ENCODE peak calls at places on chromosomes 16 and 17, in five cellular contexts. X is H9, B is neuronal stem cell, D is H1, M is IMR-90. W is an unnamed sample.

GRCh38 chr17:78131172-78132085 is 858 bp downstream of the TMC8 start:
- DNase-seq in B (no peak), X (no peak), M (no peak), D (no peak), W (no peak)

GRCh38 chr16:1075546-1075945 is 3.0 kb downstream of the SSTR5 start:
- DNase-seq in B (no peak), M (no peak), X (no peak), D (no peak), W (no peak)

GRCh38 chr16:46884513-46885293 is 541 bp downstream of the GPT2 start:
- DNase-seq in M (peak), B (peak), D (no peak), X (no peak), W (peak)

GRCh38 chr17:51500454-51500853 is 240.1 kb downstream of the UTP18 start:
- DNase-seq in D (no peak), X (no peak), B (no peak), M (no peak), W (no peak)

GRCh38 chr16:71526111-71526998 is at the start of gene CHST4:
- DNase-seq in X (peak), B (peak), D (peak), M (peak), W (peak)

GRCh38 chr16:12609937-12610699 is 193.6 kb downstream of the CPPED1 start:
- DNase-seq in D (no peak), M (no peak), X (peak), B (no peak), W (peak)

GRCh38 chr16:89066746-89067145 is 26.9 kb upstream of the ACSF3 start:
- DNase-seq in D (no peak), B (no peak), M (no peak), X (no peak), W (no peak)

GRCh38 chr17:78979780-78980623 is at the start of gene LGALS3BP:
- DNase-seq in X (peak), D (no peak), B (peak), M (peak), W (peak)

GRCh38 chr17:47844814-47845453 is 3.9 kb upstream of the SCRN2 start:
- DNase-seq in X (no peak), B (no peak), D (no peak), M (peak), W (no peak)

GRCh38 chr17:46002311-46002972 is 3.4 kb downstream of the STH start:
- DNase-seq in M (peak), B (peak), X (peak), D (peak), W (peak)

GRCh38 chr17:78390241-78391050 is 12.0 kb downstream of the PGS1 start:
- DNase-seq in M (peak), D (no peak), B (no peak), X (peak), W (no peak)

GRCh38 chr17:68390888-68391545 is 66.3 kb downstream of the WIPI1 start:
- DNase-seq in M (peak), X (no peak), D (no peak), B (no peak), W (no peak)

GRCh38 chr16:65274576-65274975 is 152.7 kb upstream of the CDH11 start:
- DNase-seq in X (no peak), D (no peak), B (no peak), M (no peak), W (no peak)

GRCh38 chr17:16915752-16916556 is 56.0 kb downstream of the TNFRSF13B start:
- DNase-seq in B (no peak), X (peak), M (peak), D (peak), W (peak)

GRCh38 chr16:65406076-65406475 is 284.2 kb upstream of the CDH11 start:
- DNase-seq in X (no peak), B (no peak), D (no peak), M (no peak), W (no peak)

GRCh38 chr16:4386452-4386813 is 14.8 kb downstream of the VASN start:
- DNase-seq in X (no peak), B (no peak), D (no peak), M (no peak), W (peak)

GRCh38 chr17:80195141-80195540 is 25.0 kb downstream of the SGSH start:
- DNase-seq in B (no peak), M (no peak), D (no peak), X (no peak), W (no peak)

GRCh38 chr17:73645050-73645871 is 1.0 kb upstream of the SDK2 start:
- DNase-seq in B (peak), M (no peak), D (no peak), X (peak), W (peak)
- H3K4ac ChIP-seq in B (no peak), M (no peak), D (no peak), X (no peak), W (no peak)

GRCh38 chr16:68778551-68779231 is 41.6 kb downstream of the CDH1 start:
- DNase-seq in D (no peak), B (no peak), X (peak), M (no peak), W (peak)
- H3K4ac ChIP-seq in D (no peak), B (no peak), X (no peak), M (no peak), W (no peak)

GRCh38 chr17:34980681-34981537 is 597 bp downstream of the LIG3 start:
- DNase-seq in D (no peak), B (peak), X (peak), M (peak), W (peak)
- H3K4ac ChIP-seq in D (no peak), B (no peak), X (peak), M (peak), W (peak)

GRCh38 chr17:81961087-81961514 is at the start of gene NOTUM:
- DNase-seq in X (no peak), D (no peak), B (no peak), M (peak), W (peak)

GRCh38 chr17:81962499-81963441 is 1.8 kb upstream of the NOTUM start:
- DNase-seq in D (no peak), M (no peak), X (no peak), B (no peak), W (no peak)

GRCh38 chr17:81959362-81960129 is 1.4 kb downstream of the NOTUM start:
- DNase-seq in M (peak), B (no peak), D (no peak), X (peak), W (no peak)

GRCh38 chr17:81960130-81960958 is 643 bp downstream of the NOTUM start:
- DNase-seq in B (no peak), X (peak), D (no peak), M (no peak), W (no peak)

DNA sequence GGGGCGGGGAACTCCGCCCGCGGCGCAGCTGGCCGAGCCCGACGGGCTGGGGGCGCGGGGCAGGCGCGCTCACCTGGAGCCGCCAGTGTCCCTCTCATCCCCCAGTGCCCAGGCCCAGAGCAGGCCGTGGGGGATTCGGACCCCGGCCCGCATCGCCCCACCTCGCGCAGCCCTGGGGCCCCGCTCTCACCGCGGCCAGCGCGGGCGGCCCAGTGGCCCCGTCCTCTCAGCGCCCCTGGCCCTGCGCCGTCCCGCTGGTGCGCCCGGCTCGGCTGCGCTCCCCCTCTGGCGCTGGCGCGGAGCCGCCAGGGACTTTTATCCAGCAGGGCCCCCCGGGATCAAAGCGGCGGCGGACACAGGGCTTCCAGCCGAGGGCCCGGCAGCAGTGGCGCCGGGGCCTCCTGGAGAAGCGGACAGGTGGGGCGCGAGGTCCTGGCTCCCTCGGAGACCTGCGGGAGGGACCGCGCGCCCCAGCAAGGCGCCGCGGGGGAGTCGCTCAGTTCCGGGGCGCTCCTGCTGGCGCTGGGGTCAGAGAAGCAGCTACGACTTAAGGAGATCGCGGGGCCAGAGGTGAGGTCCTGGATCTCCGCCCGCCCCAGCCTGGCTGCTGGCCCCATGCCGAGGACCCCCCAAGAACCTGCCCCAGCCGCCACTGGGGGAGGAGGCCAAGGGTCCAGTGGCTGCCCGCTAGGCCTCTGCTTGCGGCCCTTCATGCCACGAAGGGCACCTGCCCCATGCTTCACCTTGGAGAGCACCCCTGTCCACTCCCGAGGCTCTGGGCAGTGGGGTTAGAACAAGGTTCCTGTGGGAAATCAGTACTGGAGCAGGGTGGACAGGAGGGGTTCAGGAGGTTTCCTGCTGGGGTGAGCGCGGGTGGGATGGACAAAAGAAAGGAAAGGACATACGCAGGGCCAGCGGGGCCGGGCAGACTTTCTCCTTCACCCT is 839 bp upstream of the NOTUM start:
- DNase-seq in B (no peak), D (no peak), X (no peak), M (no peak), W (peak)
- H3K4ac ChIP-seq in B (no peak), D (no peak), X (no peak), M (no peak), W (peak)

DNA sequence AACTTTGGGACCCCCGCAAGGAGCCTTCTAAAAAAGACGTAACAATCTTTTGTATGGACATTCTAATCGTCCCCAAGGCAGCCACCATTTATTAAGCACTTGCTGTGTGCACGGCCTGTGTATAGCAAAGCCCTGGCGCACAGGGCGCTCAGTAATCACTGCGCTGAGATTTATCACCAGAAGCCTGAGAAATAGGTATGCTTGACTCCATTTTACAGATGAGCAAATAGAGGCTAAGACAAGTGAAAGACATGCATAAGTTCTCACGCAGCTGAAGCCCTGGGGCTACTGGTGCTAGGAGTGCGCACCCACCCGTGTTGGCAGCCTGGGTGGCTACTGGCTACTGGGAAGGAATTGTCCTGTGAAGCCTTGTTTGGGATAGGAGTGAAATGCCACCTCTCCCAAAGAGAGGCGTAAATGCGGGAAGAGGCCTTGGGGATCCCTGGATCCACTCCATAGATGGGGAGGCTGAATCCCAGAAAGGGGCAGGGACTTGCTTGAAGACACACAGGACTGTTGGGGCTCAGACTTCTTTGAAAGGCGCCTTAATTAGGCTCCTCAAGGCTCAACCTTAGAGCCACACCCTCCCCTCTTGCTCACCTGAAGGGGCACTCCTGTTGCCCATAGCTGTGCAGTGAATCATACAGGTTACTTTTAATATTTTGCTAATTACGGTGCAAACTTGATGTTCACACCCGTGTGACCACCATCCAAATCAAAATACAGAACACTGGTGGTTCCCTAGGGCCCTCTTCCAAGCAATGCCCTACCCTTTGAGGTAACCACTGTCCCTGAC is 634 bp upstream of the NATD1 start:
- DNase-seq in B (no peak), M (no peak), D (no peak), X (no peak), W (no peak)
- H3K4ac ChIP-seq in B (no peak), M (peak), D (no peak), X (no peak), W (peak)

DNA sequence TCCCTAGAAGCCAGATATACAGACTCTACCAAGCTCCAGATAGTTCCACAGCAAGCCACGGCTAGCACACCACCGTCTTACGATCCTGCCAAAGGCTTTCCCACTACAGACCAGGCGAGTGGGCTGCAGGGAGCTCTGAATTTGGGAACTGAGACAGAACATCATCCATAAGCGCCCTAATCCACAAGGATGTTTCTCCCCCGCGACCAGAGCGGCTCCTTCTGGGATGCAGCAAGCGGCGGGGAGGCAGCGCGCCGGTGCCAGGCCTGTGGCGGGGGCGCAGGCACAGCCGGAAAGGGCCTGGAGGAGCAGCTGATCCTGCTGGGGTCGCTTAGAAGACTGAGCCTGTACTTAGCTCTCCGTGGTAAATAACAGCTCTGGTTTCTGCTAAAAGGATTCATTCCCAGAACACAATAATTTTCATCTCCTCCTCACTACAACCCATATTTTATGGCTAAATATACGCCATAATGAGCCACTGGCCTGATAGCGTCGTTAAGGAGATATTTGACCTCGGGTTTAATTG is 16.2 kb upstream of the FOXF1 start:
- DNase-seq in D (no peak), M (no peak), B (no peak), X (peak), W (no peak)
- H3K4ac ChIP-seq in D (no peak), M (peak), B (no peak), X (no peak), W (no peak)

DNA sequence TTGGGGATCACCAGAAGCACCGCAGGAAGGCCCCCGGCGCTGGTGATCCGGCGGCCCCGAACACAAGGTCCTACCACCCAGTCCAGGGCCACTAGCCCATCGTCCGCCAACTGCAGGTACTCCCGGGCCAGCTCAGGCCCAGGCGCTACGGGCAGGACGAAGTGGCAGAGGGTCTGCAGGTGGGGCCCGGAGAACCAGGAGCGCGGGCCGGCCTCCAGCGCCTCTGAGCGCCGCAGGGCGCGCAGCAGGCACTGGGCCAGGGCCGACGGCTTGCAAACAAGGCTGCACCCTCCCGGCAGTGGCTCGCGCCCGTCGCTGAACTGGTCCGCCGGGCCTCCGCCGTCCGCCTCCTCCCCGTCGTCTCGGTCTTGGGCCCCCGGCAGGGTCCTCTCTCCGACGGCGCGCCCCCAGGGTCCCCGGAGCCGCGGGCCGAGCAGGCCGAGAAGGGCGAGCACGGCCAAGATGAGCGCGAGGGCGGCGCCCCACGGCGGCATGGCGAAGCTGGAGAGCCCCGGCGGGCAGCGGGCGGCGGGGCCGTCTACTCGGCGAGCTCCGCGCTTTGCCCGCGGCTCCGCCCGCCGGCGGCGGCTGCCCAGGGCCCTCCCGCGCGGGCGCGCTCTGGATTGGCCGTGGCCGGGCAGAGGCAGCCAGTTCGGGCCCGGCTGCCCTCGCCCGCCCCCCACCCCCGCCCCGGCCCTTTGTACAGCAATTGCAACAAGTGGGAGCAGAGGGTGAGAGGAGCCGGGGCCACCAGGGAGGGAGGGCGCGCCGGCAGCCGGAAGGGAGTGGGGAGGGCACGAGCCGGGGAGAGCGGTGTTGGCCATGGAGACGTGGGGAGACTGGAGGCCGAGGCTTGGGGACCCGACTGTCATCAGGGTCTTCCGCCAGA is at the start of gene ABHD15:
- DNase-seq in B (peak), M (peak), D (no peak), X (peak), W (peak)
- H3K4ac ChIP-seq in B (peak), M (peak), D (no peak), X (no peak), W (no peak)

GRCh38 chr17:41428591-41429326 is 4.4 kb upstream of the KRT37 start:
- DNase-seq in B (no peak), D (no peak), X (no peak), M (no peak), W (no peak)

GRCh38 chr17:41434313-41434895 is 6.4 kb downstream of the KRT38 start:
- DNase-seq in X (no peak), D (no peak), M (no peak), B (no peak), W (no peak)

GRCh38 chr17:41424111-41424635 is at the start of gene KRT37:
- DNase-seq in D (no peak), B (no peak), M (no peak), X (no peak), W (no peak)

DNA sequence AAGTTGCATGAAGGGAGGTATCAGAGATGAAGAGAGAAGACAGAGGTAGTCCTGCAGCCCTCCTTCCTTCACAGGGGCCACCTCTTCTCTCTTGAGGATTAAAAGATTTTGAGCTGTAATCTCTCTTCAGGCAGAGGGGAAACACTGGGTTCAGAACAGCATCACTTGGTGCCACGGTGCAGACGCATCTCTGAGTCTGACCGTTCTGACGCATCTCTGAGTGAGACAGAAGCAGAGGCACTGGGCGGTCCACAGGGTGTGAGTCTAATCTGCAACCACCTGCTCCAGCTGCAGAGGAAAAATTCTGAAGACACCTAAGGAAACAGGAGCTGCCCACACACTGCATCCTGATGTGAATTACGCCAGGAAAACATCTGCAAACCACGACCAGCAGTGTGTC is 5.3 kb upstream of the KRT37 start:
- DNase-seq in D (no peak), X (no peak), B (no peak), M (no peak), W (no peak)
- H3K4ac ChIP-seq in D (no peak), X (no peak), B (no peak), M (no peak), W (no peak)

GRCh38 chr16:85601730-85602401 is 11.3 kb upstream of the GSE1 start:
- DNase-seq in X (no peak), D (no peak), B (no peak), M (peak), W (peak)
- H3K4ac ChIP-seq in X (no peak), D (peak), B (no peak), M (no peak), W (no peak)

GRCh38 chr16:2969545-2970521 is 685 bp downstream of the PAQR4 start:
- DNase-seq in M (peak), X (peak), D (no peak), B (peak), W (no peak)
- H3K4ac ChIP-seq in M (no peak), X (no peak), D (peak), B (no peak), W (peak)

W was measured in trophoblast cell.